ENCODE peak calls at places on chromosomes 7 and 10, in five cellular contexts. T is astrocyte, K is adrenal gland, Q is IMR-90, Z is transverse colon. P is an unnamed sample.

GRCh38 chr7:89731751-89732150 is 422.5 kb upstream of the STEAP1 start:
- DNase-seq in T (no peak), K (no peak), Q (no peak), Z (no peak), P (no peak)

GRCh38 chr7:137944168-137944567 is 57.7 kb downstream of the CREB3L2 start:
- DNase-seq in T (peak), K (no peak), Q (peak), Z (no peak), P (no peak)

GRCh38 chr7:24965831-24966708 is 13.9 kb downstream of the OSBPL3 start:
- DNase-seq in T (peak), K (no peak), Q (peak), Z (peak), P (no peak)

GRCh38 chr10:23693895-23694294 is 255.0 kb downstream of the OTUD1 start:
- DNase-seq in T (no peak), K (no peak), Q (no peak), Z (no peak), P (no peak)

GRCh38 chr10:102791754-102792153 is 45.5 kb downstream of the CYP17A1 start:
- DNase-seq in T (no peak), K (no peak), Q (no peak), Z (no peak), P (no peak)

GRCh38 chr7:134741901-134742635 is 37.4 kb upstream of the CALD1 start:
- DNase-seq in T (peak), K (no peak), Q (peak), Z (no peak), P (no peak)

GRCh38 chr10:3666525-3667302 is 118.3 kb downstream of the KLF6 start:
- DNase-seq in T (no peak), K (no peak), Q (no peak), Z (no peak), P (no peak)

GRCh38 chr7:44257618-44258422 is 57.0 kb downstream of the YKT6 start:
- DNase-seq in T (peak), K (peak), Q (peak), Z (peak), P (no peak)

GRCh38 chr7:140062528-140063299 is at the start of gene PARP12:
- DNase-seq in T (peak), K (peak), Q (peak), Z (peak), P (peak)
- TF ChIP-seq CTCF in T (no peak), K (no peak), Q (no peak), Z (no peak), P (no peak)

GRCh38 chr7:142753366-142753765 is 4.1 kb downstream of the PRSS1 start:
- DNase-seq in T (peak), K (no peak), Q (no peak), Z (no peak), P (no peak)

GRCh38 chr7:142750321-142750938 is 1.2 kb downstream of the PRSS1 start:
- DNase-seq in T (no peak), K (no peak), Q (no peak), Z (no peak), P (no peak)

GRCh38 chr7:142749218-142749993 is at the start of gene PRSS1:
- DNase-seq in T (no peak), K (no peak), Q (no peak), Z (no peak), P (no peak)

GRCh38 chr7:142754681-142755575 is 5.7 kb downstream of the PRSS1 start:
- DNase-seq in T (peak), K (no peak), Q (no peak), Z (no peak), P (no peak)

DNA sequence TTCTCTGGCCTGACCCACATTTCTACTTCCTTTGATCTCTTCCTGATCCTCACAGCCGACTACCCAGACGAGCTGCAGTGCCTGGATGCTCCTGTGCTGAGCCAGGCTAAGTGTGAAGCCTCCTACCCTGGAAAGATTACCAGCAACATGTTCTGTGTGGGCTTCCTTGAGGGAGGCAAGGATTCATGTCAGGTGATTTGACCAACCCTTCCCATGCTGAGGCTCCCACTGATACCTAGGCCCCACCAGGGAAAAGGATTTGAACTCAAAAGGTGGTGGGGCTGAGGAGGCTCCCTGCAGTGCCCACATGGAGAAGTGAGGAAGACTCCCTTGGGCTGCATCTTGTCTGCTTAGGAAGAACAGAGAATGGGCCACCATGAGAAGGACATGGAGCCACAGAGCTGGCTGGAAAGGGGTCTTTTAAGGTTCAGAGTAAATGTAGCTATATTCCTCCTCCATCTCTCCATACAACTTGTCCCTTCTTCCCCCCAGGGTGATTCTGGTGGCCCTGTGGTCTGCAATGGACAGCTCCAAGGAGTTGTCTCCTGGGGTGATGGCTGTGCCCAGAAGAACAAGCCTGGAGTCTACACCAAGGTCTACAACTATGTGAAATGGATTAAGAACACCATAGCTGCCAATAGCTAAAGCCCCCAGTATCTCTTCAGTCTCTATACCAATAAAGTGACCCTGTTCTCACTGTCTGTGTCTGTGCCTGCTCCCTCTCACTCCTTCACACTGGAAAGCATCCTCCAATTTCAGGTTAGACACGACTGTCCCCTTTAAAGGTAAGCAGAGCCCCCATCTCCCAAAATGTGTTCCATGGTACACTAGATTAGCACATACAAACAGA is 3.3 kb downstream of the PRSS1 start:
- DNase-seq in T (no peak), K (no peak), Q (no peak), Z (no peak), P (no peak)
- H3K27ac ChIP-seq in T (no peak), K (no peak), Q (no peak), Z (no peak), P (no peak)

GRCh38 chr7:101828308-101829020 is 11.0 kb downstream of the CUX1 start:
- DNase-seq in T (no peak), K (no peak), Q (no peak), Z (no peak), P (no peak)
- H3K4me3 ChIP-seq in T (no peak), K (no peak), Q (no peak), Z (no peak), P (no peak)

GRCh38 chr7:76514926-76515325 is 4.6 kb downstream of the UPK3B start:
- DNase-seq in T (no peak), K (no peak), Q (no peak), Z (no peak), P (no peak)

GRCh38 chr7:76509931-76510877 is at the start of gene UPK3B:
- DNase-seq in T (no peak), K (no peak), Q (no peak), Z (no peak), P (no peak)

GRCh38 chr7:76513817-76514799 is 3.8 kb downstream of the UPK3B start:
- DNase-seq in T (no peak), K (no peak), Q (no peak), Z (no peak), P (no peak)

GRCh38 chr7:76515999-76516443 is 5.7 kb downstream of the UPK3B start:
- DNase-seq in T (peak), K (peak), Q (peak), Z (peak), P (no peak)

DNA sequence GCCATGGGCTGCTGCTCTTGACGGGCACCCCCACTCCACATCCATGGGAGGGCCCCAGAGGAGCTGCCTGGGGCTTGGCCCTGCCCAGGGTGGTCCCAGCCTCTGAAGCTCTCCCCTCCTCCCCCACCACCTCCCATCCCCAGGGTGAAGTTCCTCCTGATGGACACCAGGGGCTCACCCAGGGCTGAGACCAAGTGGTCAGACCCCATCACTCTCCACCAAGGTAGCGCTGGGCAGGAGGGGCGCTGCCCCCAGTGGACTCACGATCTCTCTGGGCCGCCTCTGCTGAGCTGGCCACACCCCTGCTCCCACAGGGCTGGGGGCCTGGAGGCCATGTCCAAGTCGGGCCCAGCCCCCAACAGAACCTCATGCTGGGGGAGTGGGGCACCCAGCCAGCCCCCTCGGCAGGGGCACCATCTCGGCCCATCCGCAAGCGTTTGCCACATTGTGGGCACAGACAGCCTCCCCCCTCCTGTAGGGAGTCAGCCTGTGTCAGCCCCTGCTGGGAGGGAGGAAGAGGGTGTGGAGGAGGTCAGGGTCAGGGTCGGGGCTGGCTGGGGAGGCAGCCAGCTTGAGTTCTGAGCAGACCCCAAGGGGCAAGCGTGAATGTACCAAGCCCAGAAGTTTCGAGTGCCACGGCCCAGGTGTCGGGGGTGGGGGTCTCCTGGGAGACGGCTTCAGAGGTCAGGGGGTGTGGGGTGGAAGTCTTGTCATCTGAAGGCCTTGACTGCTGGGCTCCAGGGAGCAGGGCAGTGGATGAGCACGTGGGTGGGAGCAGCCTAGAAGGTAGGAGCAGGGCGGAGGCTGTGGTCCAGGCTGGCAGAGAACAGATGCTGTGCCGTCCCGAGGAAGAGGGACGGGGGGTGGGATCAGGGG is 2.8 kb downstream of the UPK3B start:
- DNase-seq in T (no peak), K (no peak), Q (no peak), Z (no peak), P (no peak)
- TF ChIP-seq CTCF in T (no peak), K (peak), Q (peak), Z (peak), P (no peak)